ENCODE peak calls at places on chromosomes 11 and 22, in five cellular contexts. J is Karpas-422, C is ELR, N is epithelial cell of esophagus, I is A549. P is an unnamed sample.

GRCh38 chr11:63919267-63920125 is 2.5 kb upstream of the RCOR2 start:
- DNase-seq in N (no peak), J (no peak), I (no peak), C (peak; percentile 28), P (no peak)

GRCh38 chr11:111967651-111968050 is 30.5 kb downstream of the DIXDC1 start:
- DNase-seq in C (no peak), N (peak; percentile 32), I (no peak), J (no peak), P (no peak)

GRCh38 chr11:72190581-72191205 is 1.2 kb upstream of the FOLR1 start:
- DNase-seq in C (no peak), N (no peak), I (no peak), J (no peak), P (no peak)

GRCh38 chr11:69333906-69334305 is 40.0 kb downstream of the MYEOV start:
- DNase-seq in J (no peak), C (no peak), N (no peak), I (no peak), P (peak; percentile 42)

GRCh38 chr11:130725417-130726233 is 190.7 kb downstream of the SNX19 start:
- DNase-seq in I (no peak), N (peak; percentile 74), C (peak; percentile 20), J (no peak), P (no peak)

GRCh38 chr22:35053060-35053835 is 12.7 kb upstream of the ISX start:
- DNase-seq in I (no peak), N (no peak), C (no peak), J (no peak), P (no peak)

GRCh38 chr11:32304521-32304920 is 130.8 kb downstream of the WT1 start:
- DNase-seq in I (no peak), N (no peak), C (no peak), J (no peak), P (no peak)

GRCh38 chr22:17944205-17944725 is 80.1 kb downstream of the MICAL3 start:
- DNase-seq in I (no peak), J (no peak), C (no peak), N (no peak), P (no peak)

GRCh38 chr22:19631899-19632670 is 82.2 kb upstream of the SEPTIN5 start:
- DNase-seq in N (peak; percentile 41), C (peak; percentile 70), J (peak; percentile 80), I (peak; percentile 51), P (no peak)

GRCh38 chr11:20070459-20070858 is 89.8 kb downstream of the DBX1 start:
- DNase-seq in J (no peak), N (no peak), C (no peak), I (peak; percentile 40), P (no peak)

GRCh38 chr11:104105155-104105554 is 58.8 kb downstream of the PDGFD start:
- DNase-seq in I (no peak), C (no peak), J (no peak), N (no peak), P (no peak)

GRCh38 chr11:122778148-122778547 is 60.2 kb upstream of the CRTAM start:
- DNase-seq in I (no peak), J (no peak), N (peak; percentile 63), C (peak; percentile 74), P (no peak)

GRCh38 chr11:75275581-75275980 is 35.0 kb downstream of the TPBGL start:
- DNase-seq in I (no peak), N (no peak), J (no peak), C (no peak), P (no peak)

GRCh38 chr11:103633037-103633788 is 403.2 kb upstream of the DDI1 start:
- DNase-seq in I (no peak), J (no peak), N (no peak), C (peak; percentile 50), P (no peak)

GRCh38 chr11:46248270-46249102 is 29.0 kb upstream of the CREB3L1 start:
- DNase-seq in I (peak; percentile 73), N (peak; percentile 91), C (peak; percentile 99), J (no peak), P (no peak)

GRCh38 chr11:61904539-61905048 is 12.8 kb downstream of the RAB3IL1 start:
- DNase-seq in J (no peak), I (no peak), C (no peak), N (peak; percentile 41), P (no peak)

GRCh38 chr11:47948137-47948536 is 32.2 kb upstream of the PTPRJ start:
- DNase-seq in J (no peak), I (peak; percentile 68), C (no peak), N (no peak), P (no peak)

GRCh38 chr11:121829159-121829643 is 286.8 kb downstream of the BLID start:
- DNase-seq in I (no peak), N (peak; percentile 69), C (peak; percentile 97), J (no peak), P (no peak)

GRCh38 chr11:7115775-7116174 is 27.0 kb downstream of the RBMXL2 start:
- DNase-seq in N (no peak), J (no peak), I (no peak), C (peak; percentile 1), P (no peak)

GRCh38 chr11:83007909-83008580 is 63.7 kb downstream of the RAB30 start:
- DNase-seq in I (no peak), N (no peak), J (peak; percentile 85), C (peak; percentile 17), P (no peak)

GRCh38 chr11:66768088-66768521 is 39.1 kb upstream of the SPTBN2 start:
- DNase-seq in I (peak; percentile 51), J (no peak), N (peak; percentile 96), C (no peak), P (no peak)

GRCh38 chr11:69823641-69824285 is 4.5 kb upstream of the FGF3 start:
- DNase-seq in C (no peak), N (no peak), J (no peak), I (no peak), P (no peak)

GRCh38 chr11:19110290-19110689 is 6.7 kb upstream of the ZDHHC13 start:
- DNase-seq in C (no peak), N (no peak), J (no peak), I (no peak), P (no peak)

GRCh38 chr22:45124176-45124857 is 39.4 kb upstream of the NUP50 start:
- DNase-seq in C (no peak), J (no peak), N (no peak), I (no peak), P (no peak)

GRCh38 chr11:73538381-73538872 is 59.5 kb downstream of the FAM168A start:
- DNase-seq in I (no peak), N (no peak), C (no peak), J (no peak), P (no peak)

GRCh38 chr22:38882972-38883622 is 11.1 kb upstream of the CBX6 start:
- DNase-seq in J (peak; percentile 35), C (no peak), N (peak; percentile 51), I (no peak), P (no peak)

GRCh38 chr11:20034941-20035340 is 125.3 kb downstream of the DBX1 start:
- DNase-seq in N (no peak), I (no peak), J (no peak), C (no peak), P (no peak)

P was measured in posterior cingulate gyrus.